ENCODE peak calls at places on chromosomes 7 and 10, in eight cellular contexts. One of them, this sample, is unnamed.

GRCh38 chr10:25547391-25547790 is 372.6 kb downstream of the GPR158 start:
- DNase-seq in smooth muscle cell of the brain vasculature: no peak
- DNase-seq in neural crest cell: no peak
- DNase-seq in astrocyte: peak
- DNase-seq in mesenchymal stem cell: no peak
- DNase-seq in psoas muscle: no peak
- DNase-seq in amniotic stem cell: no peak
- DNase-seq in NCI-H748 treated with DMSO at 0.1 percent for 48 hours: no peak
- DNase-seq in this sample: no peak

GRCh38 chr10:130045801-130046321 is 64.8 kb downstream of the C10orf143 start:
- DNase-seq in astrocyte: no peak
- DNase-seq in psoas muscle: no peak
- DNase-seq in mesenchymal stem cell: no peak
- DNase-seq in neural crest cell: no peak
- DNase-seq in smooth muscle cell of the brain vasculature: no peak
- DNase-seq in amniotic stem cell: no peak
- DNase-seq in NCI-H748 treated with DMSO at 0.1 percent for 48 hours: no peak
- DNase-seq in this sample: no peak

GRCh38 chr7:91083855-91084644 is 180.2 kb upstream of the FZD1 start:
- DNase-seq in smooth muscle cell of the brain vasculature: no peak
- DNase-seq in neural crest cell: no peak
- DNase-seq in astrocyte: no peak
- DNase-seq in amniotic stem cell: no peak
- DNase-seq in NCI-H748 treated with DMSO at 0.1 percent for 48 hours: no peak
- DNase-seq in mesenchymal stem cell: no peak
- DNase-seq in psoas muscle: no peak
- DNase-seq in this sample: no peak

GRCh38 chr7:23691320-23691719 is 11.3 kb downstream of the FAM221A start:
- DNase-seq in smooth muscle cell of the brain vasculature: no peak
- DNase-seq in neural crest cell: no peak
- DNase-seq in NCI-H748 treated with DMSO at 0.1 percent for 48 hours: no peak
- DNase-seq in mesenchymal stem cell: no peak
- DNase-seq in psoas muscle: no peak
- DNase-seq in amniotic stem cell: no peak
- DNase-seq in astrocyte: peak
- DNase-seq in this sample: no peak

GRCh38 chr10:33571616-33572015 is 237.1 kb upstream of the NRP1 start:
- DNase-seq in mesenchymal stem cell: no peak
- DNase-seq in smooth muscle cell of the brain vasculature: no peak
- DNase-seq in neural crest cell: no peak
- DNase-seq in psoas muscle: no peak
- DNase-seq in astrocyte: peak
- DNase-seq in NCI-H748 treated with DMSO at 0.1 percent for 48 hours: no peak
- DNase-seq in amniotic stem cell: no peak
- DNase-seq in this sample: no peak

GRCh38 chr7:136509466-136509865 is 359.0 kb upstream of the CHRM2 start:
- DNase-seq in psoas muscle: no peak
- DNase-seq in mesenchymal stem cell: no peak
- DNase-seq in smooth muscle cell of the brain vasculature: no peak
- DNase-seq in amniotic stem cell: no peak
- DNase-seq in neural crest cell: no peak
- DNase-seq in NCI-H748 treated with DMSO at 0.1 percent for 48 hours: no peak
- DNase-seq in astrocyte: no peak
- DNase-seq in this sample: no peak

GRCh38 chr7:64183126-64183742 is 23.8 kb upstream of the ZNF735 start:
- DNase-seq in NCI-H748 treated with DMSO at 0.1 percent for 48 hours: no peak
- DNase-seq in smooth muscle cell of the brain vasculature: no peak
- DNase-seq in mesenchymal stem cell: no peak
- DNase-seq in amniotic stem cell: no peak
- DNase-seq in psoas muscle: peak
- DNase-seq in astrocyte: no peak
- DNase-seq in neural crest cell: no peak
- DNase-seq in this sample: peak

GRCh38 chr7:4606776-4607175 is 75.3 kb upstream of the FOXK1 start:
- DNase-seq in smooth muscle cell of the brain vasculature: no peak
- DNase-seq in psoas muscle: no peak
- DNase-seq in NCI-H748 treated with DMSO at 0.1 percent for 48 hours: no peak
- DNase-seq in mesenchymal stem cell: no peak
- DNase-seq in neural crest cell: no peak
- DNase-seq in amniotic stem cell: no peak
- DNase-seq in astrocyte: peak
- DNase-seq in this sample: no peak

GRCh38 chr7:91265693-91266066 is 1.4 kb downstream of the FZD1 start:
- DNase-seq in psoas muscle: peak
- DNase-seq in mesenchymal stem cell: no peak
- DNase-seq in smooth muscle cell of the brain vasculature: no peak
- DNase-seq in astrocyte: peak
- DNase-seq in neural crest cell: no peak
- DNase-seq in NCI-H748 treated with DMSO at 0.1 percent for 48 hours: no peak
- DNase-seq in amniotic stem cell: no peak
- DNase-seq in this sample: no peak

GRCh38 chr7:132249591-132249971 is 326.7 kb downstream of the PLXNA4 start:
- DNase-seq in psoas muscle: no peak
- DNase-seq in amniotic stem cell: no peak
- DNase-seq in smooth muscle cell of the brain vasculature: no peak
- DNase-seq in mesenchymal stem cell: no peak
- DNase-seq in neural crest cell: no peak
- DNase-seq in NCI-H748 treated with DMSO at 0.1 percent for 48 hours: no peak
- DNase-seq in astrocyte: no peak
- DNase-seq in this sample: no peak

GRCh38 chr7:26898917-26899316 is 34.5 kb upstream of the SKAP2 start:
- DNase-seq in psoas muscle: no peak
- DNase-seq in mesenchymal stem cell: no peak
- DNase-seq in amniotic stem cell: no peak
- DNase-seq in NCI-H748 treated with DMSO at 0.1 percent for 48 hours: no peak
- DNase-seq in astrocyte: no peak
- DNase-seq in smooth muscle cell of the brain vasculature: no peak
- DNase-seq in neural crest cell: no peak
- DNase-seq in this sample: no peak

GRCh38 chr10:86149264-86149663 is 217.3 kb downstream of the GRID1 start:
- DNase-seq in mesenchymal stem cell: no peak
- DNase-seq in psoas muscle: no peak
- DNase-seq in amniotic stem cell: no peak
- DNase-seq in neural crest cell: no peak
- DNase-seq in NCI-H748 treated with DMSO at 0.1 percent for 48 hours: no peak
- DNase-seq in smooth muscle cell of the brain vasculature: no peak
- DNase-seq in astrocyte: no peak
- DNase-seq in this sample: no peak

GRCh38 chr10:71316786-71317160 is 2.3 kb upstream of the SLC29A3 start:
- DNase-seq in smooth muscle cell of the brain vasculature: no peak
- DNase-seq in mesenchymal stem cell: no peak
- DNase-seq in astrocyte: no peak
- DNase-seq in amniotic stem cell: no peak
- DNase-seq in NCI-H748 treated with DMSO at 0.1 percent for 48 hours: no peak
- DNase-seq in psoas muscle: no peak
- DNase-seq in neural crest cell: no peak
- DNase-seq in this sample: no peak

GRCh38 chr10:103845983-103846382 is 9.4 kb downstream of the SH3PXD2A start:
- DNase-seq in amniotic stem cell: no peak
- DNase-seq in astrocyte: no peak
- DNase-seq in mesenchymal stem cell: no peak
- DNase-seq in smooth muscle cell of the brain vasculature: no peak
- DNase-seq in psoas muscle: peak
- DNase-seq in neural crest cell: no peak
- DNase-seq in NCI-H748 treated with DMSO at 0.1 percent for 48 hours: no peak
- DNase-seq in this sample: peak

GRCh38 chr10:11359849-11360248 is 251.6 kb downstream of the USP6NL start:
- DNase-seq in smooth muscle cell of the brain vasculature: no peak
- DNase-seq in amniotic stem cell: no peak
- DNase-seq in astrocyte: no peak
- DNase-seq in neural crest cell: no peak
- DNase-seq in NCI-H748 treated with DMSO at 0.1 percent for 48 hours: no peak
- DNase-seq in psoas muscle: no peak
- DNase-seq in mesenchymal stem cell: no peak
- DNase-seq in this sample: no peak

GRCh38 chr7:46072722-46073121 is 151.7 kb upstream of the IGFBP3 start:
- DNase-seq in NCI-H748 treated with DMSO at 0.1 percent for 48 hours: no peak
- DNase-seq in psoas muscle: no peak
- DNase-seq in mesenchymal stem cell: no peak
- DNase-seq in smooth muscle cell of the brain vasculature: peak
- DNase-seq in astrocyte: peak
- DNase-seq in amniotic stem cell: no peak
- DNase-seq in neural crest cell: no peak
- DNase-seq in this sample: no peak

GRCh38 chr7:54697659-54698186 is 61.3 kb downstream of the SEC61G start:
- DNase-seq in NCI-H748 treated with DMSO at 0.1 percent for 48 hours: no peak
- DNase-seq in psoas muscle: no peak
- DNase-seq in mesenchymal stem cell: no peak
- DNase-seq in astrocyte: no peak
- DNase-seq in neural crest cell: no peak
- DNase-seq in amniotic stem cell: no peak
- DNase-seq in smooth muscle cell of the brain vasculature: no peak
- DNase-seq in this sample: no peak

GRCh38 chr7:45657890-45658715 is 83.9 kb downstream of the ADCY1 start:
- DNase-seq in neural crest cell: no peak
- DNase-seq in mesenchymal stem cell: no peak
- DNase-seq in NCI-H748 treated with DMSO at 0.1 percent for 48 hours: no peak
- DNase-seq in psoas muscle: no peak
- DNase-seq in astrocyte: no peak
- DNase-seq in amniotic stem cell: no peak
- DNase-seq in smooth muscle cell of the brain vasculature: no peak
- DNase-seq in this sample: no peak

GRCh38 chr10:95233377-95234034 is 39.5 kb downstream of the ACSM6 start:
- DNase-seq in amniotic stem cell: no peak
- DNase-seq in NCI-H748 treated with DMSO at 0.1 percent for 48 hours: no peak
- DNase-seq in mesenchymal stem cell: no peak
- DNase-seq in psoas muscle: no peak
- DNase-seq in neural crest cell: no peak
- DNase-seq in astrocyte: no peak
- DNase-seq in smooth muscle cell of the brain vasculature: no peak
- DNase-seq in this sample: no peak

GRCh38 chr7:122219253-122219865 is 75.3 kb upstream of the AASS start:
- DNase-seq in smooth muscle cell of the brain vasculature: peak
- DNase-seq in mesenchymal stem cell: peak
- DNase-seq in NCI-H748 treated with DMSO at 0.1 percent for 48 hours: no peak
- DNase-seq in neural crest cell: peak
- DNase-seq in astrocyte: no peak
- DNase-seq in psoas muscle: no peak
- DNase-seq in amniotic stem cell: peak
- DNase-seq in this sample: no peak

GRCh38 chr7:154916381-154917213 is 86.3 kb downstream of the PAXIP1 start:
- DNase-seq in neural crest cell: no peak
- DNase-seq in mesenchymal stem cell: no peak
- DNase-seq in NCI-H748 treated with DMSO at 0.1 percent for 48 hours: no peak
- DNase-seq in astrocyte: no peak
- DNase-seq in psoas muscle: no peak
- DNase-seq in amniotic stem cell: no peak
- DNase-seq in smooth muscle cell of the brain vasculature: no peak
- DNase-seq in this sample: no peak

This sample was measured in CD4-positive, alpha-beta T cell.